ENCODE peak calls at places on chromosomes 6 and 20, in seven cellular contexts. One of them, this sample, is unnamed.

GRCh38 chr20:52992632-52993031 is 20.5 kb downstream of the TSHZ2 start:
- DNase-seq in cerebellar nuclear complex: no peak
- DNase-seq in NCI-H345: no peak
- DNase-seq in stimulated activated CD4-positive, alpha-beta T cell treated with anti-CD3 and anti-CD28 coated beads, Interleukin-1b, Interleukin-23, amount 100 ng/mL, for 4 hours: no peak
- DNase-seq in RWPE1: no peak
- DNase-seq in H9: no peak
- DNase-seq in stimulated activated CD8-positive, alpha-beta memory T cell treated with anti-CD3 and anti-CD28 coated beads, Interleukin-12 subunit alpha, Interleukin-12 subunit beta, amount 100 ng/mL, for 1 hour: no peak
- DNase-seq in this sample: no peak

GRCh38 chr20:18048191-18048590 is 9.5 kb downstream of the OVOL2 start:
- DNase-seq in cerebellar nuclear complex: no peak
- DNase-seq in NCI-H345: no peak
- DNase-seq in stimulated activated CD4-positive, alpha-beta T cell treated with anti-CD3 and anti-CD28 coated beads, Interleukin-1b, Interleukin-23, amount 100 ng/mL, for 4 hours: no peak
- DNase-seq in RWPE1: no peak
- DNase-seq in H9: no peak
- DNase-seq in stimulated activated CD8-positive, alpha-beta memory T cell treated with anti-CD3 and anti-CD28 coated beads, Interleukin-12 subunit alpha, Interleukin-12 subunit beta, amount 100 ng/mL, for 1 hour: no peak
- DNase-seq in this sample: no peak

GRCh38 chr20:25532015-25532751 is 53.1 kb downstream of the NINL start:
- DNase-seq in cerebellar nuclear complex: no peak
- DNase-seq in NCI-H345: no peak
- DNase-seq in stimulated activated CD4-positive, alpha-beta T cell treated with anti-CD3 and anti-CD28 coated beads, Interleukin-1b, Interleukin-23, amount 100 ng/mL, for 4 hours: no peak
- DNase-seq in RWPE1: peak; percentile 82
- DNase-seq in H9: peak; percentile 63
- DNase-seq in stimulated activated CD8-positive, alpha-beta memory T cell treated with anti-CD3 and anti-CD28 coated beads, Interleukin-12 subunit alpha, Interleukin-12 subunit beta, amount 100 ng/mL, for 1 hour: no peak
- DNase-seq in this sample: no peak

GRCh38 chr20:20820104-20820503 is 107.7 kb upstream of the RALGAPA2 start:
- DNase-seq in cerebellar nuclear complex: no peak
- DNase-seq in NCI-H345: no peak
- DNase-seq in stimulated activated CD4-positive, alpha-beta T cell treated with anti-CD3 and anti-CD28 coated beads, Interleukin-1b, Interleukin-23, amount 100 ng/mL, for 4 hours: no peak
- DNase-seq in RWPE1: no peak
- DNase-seq in H9: peak; percentile 73
- DNase-seq in stimulated activated CD8-positive, alpha-beta memory T cell treated with anti-CD3 and anti-CD28 coated beads, Interleukin-12 subunit alpha, Interleukin-12 subunit beta, amount 100 ng/mL, for 1 hour: no peak
- DNase-seq in this sample: no peak

GRCh38 chr6:158092806-158093205 is 75.3 kb downstream of the SERAC1 start:
- DNase-seq in cerebellar nuclear complex: no peak
- DNase-seq in NCI-H345: no peak
- DNase-seq in stimulated activated CD4-positive, alpha-beta T cell treated with anti-CD3 and anti-CD28 coated beads, Interleukin-1b, Interleukin-23, amount 100 ng/mL, for 4 hours: no peak
- DNase-seq in RWPE1: no peak
- DNase-seq in H9: no peak
- DNase-seq in stimulated activated CD8-positive, alpha-beta memory T cell treated with anti-CD3 and anti-CD28 coated beads, Interleukin-12 subunit alpha, Interleukin-12 subunit beta, amount 100 ng/mL, for 1 hour: no peak
- DNase-seq in this sample: no peak

GRCh38 chr6:14824060-14824834 is 421.6 kb upstream of the JARID2 start:
- DNase-seq in cerebellar nuclear complex: no peak
- DNase-seq in NCI-H345: no peak
- DNase-seq in stimulated activated CD4-positive, alpha-beta T cell treated with anti-CD3 and anti-CD28 coated beads, Interleukin-1b, Interleukin-23, amount 100 ng/mL, for 4 hours: no peak
- DNase-seq in RWPE1: no peak
- DNase-seq in H9: no peak
- DNase-seq in stimulated activated CD8-positive, alpha-beta memory T cell treated with anti-CD3 and anti-CD28 coated beads, Interleukin-12 subunit alpha, Interleukin-12 subunit beta, amount 100 ng/mL, for 1 hour: no peak
- DNase-seq in this sample: no peak

GRCh38 chr6:147285087-147285855 is 81.1 kb downstream of the STXBP5 start:
- DNase-seq in cerebellar nuclear complex: no peak
- DNase-seq in NCI-H345: peak; percentile 18
- DNase-seq in stimulated activated CD4-positive, alpha-beta T cell treated with anti-CD3 and anti-CD28 coated beads, Interleukin-1b, Interleukin-23, amount 100 ng/mL, for 4 hours: no peak
- DNase-seq in RWPE1: peak; percentile 16
- DNase-seq in H9: no peak
- DNase-seq in stimulated activated CD8-positive, alpha-beta memory T cell treated with anti-CD3 and anti-CD28 coated beads, Interleukin-12 subunit alpha, Interleukin-12 subunit beta, amount 100 ng/mL, for 1 hour: no peak
- DNase-seq in this sample: peak; percentile 39

GRCh38 chr6:33787954-33788693 is 806 bp downstream of the LEMD2 start:
- DNase-seq in cerebellar nuclear complex: no peak
- DNase-seq in NCI-H345: peak; percentile 31
- DNase-seq in stimulated activated CD4-positive, alpha-beta T cell treated with anti-CD3 and anti-CD28 coated beads, Interleukin-1b, Interleukin-23, amount 100 ng/mL, for 4 hours: peak; percentile 13
- DNase-seq in RWPE1: peak; percentile 77
- DNase-seq in H9: peak; percentile 60
- DNase-seq in stimulated activated CD8-positive, alpha-beta memory T cell treated with anti-CD3 and anti-CD28 coated beads, Interleukin-12 subunit alpha, Interleukin-12 subunit beta, amount 100 ng/mL, for 1 hour: peak; percentile 35
- DNase-seq in this sample: no peak

GRCh38 chr6:87118054-87118453 is 23.1 kb upstream of the CGA start:
- DNase-seq in cerebellar nuclear complex: no peak
- DNase-seq in NCI-H345: no peak
- DNase-seq in stimulated activated CD4-positive, alpha-beta T cell treated with anti-CD3 and anti-CD28 coated beads, Interleukin-1b, Interleukin-23, amount 100 ng/mL, for 4 hours: no peak
- DNase-seq in RWPE1: peak; percentile 81
- DNase-seq in H9: no peak
- DNase-seq in stimulated activated CD8-positive, alpha-beta memory T cell treated with anti-CD3 and anti-CD28 coated beads, Interleukin-12 subunit alpha, Interleukin-12 subunit beta, amount 100 ng/mL, for 1 hour: no peak
- DNase-seq in this sample: no peak

GRCh38 chr6:135750081-135750480 is 101.4 kb upstream of the PDE7B start:
- DNase-seq in cerebellar nuclear complex: no peak
- DNase-seq in NCI-H345: no peak
- DNase-seq in stimulated activated CD4-positive, alpha-beta T cell treated with anti-CD3 and anti-CD28 coated beads, Interleukin-1b, Interleukin-23, amount 100 ng/mL, for 4 hours: no peak
- DNase-seq in RWPE1: no peak
- DNase-seq in H9: no peak
- DNase-seq in stimulated activated CD8-positive, alpha-beta memory T cell treated with anti-CD3 and anti-CD28 coated beads, Interleukin-12 subunit alpha, Interleukin-12 subunit beta, amount 100 ng/mL, for 1 hour: no peak
- DNase-seq in this sample: no peak

GRCh38 chr6:34576286-34576955 is 20.3 kb upstream of the SPDEF start:
- DNase-seq in cerebellar nuclear complex: no peak
- DNase-seq in NCI-H345: no peak
- DNase-seq in stimulated activated CD4-positive, alpha-beta T cell treated with anti-CD3 and anti-CD28 coated beads, Interleukin-1b, Interleukin-23, amount 100 ng/mL, for 4 hours: no peak
- DNase-seq in RWPE1: no peak
- DNase-seq in H9: no peak
- DNase-seq in stimulated activated CD8-positive, alpha-beta memory T cell treated with anti-CD3 and anti-CD28 coated beads, Interleukin-12 subunit alpha, Interleukin-12 subunit beta, amount 100 ng/mL, for 1 hour: no peak
- DNase-seq in this sample: no peak

GRCh38 chr6:129667621-129668020 is 42.4 kb downstream of the ARHGAP18 start:
- DNase-seq in cerebellar nuclear complex: no peak
- DNase-seq in NCI-H345: no peak
- DNase-seq in stimulated activated CD4-positive, alpha-beta T cell treated with anti-CD3 and anti-CD28 coated beads, Interleukin-1b, Interleukin-23, amount 100 ng/mL, for 4 hours: no peak
- DNase-seq in RWPE1: no peak
- DNase-seq in H9: no peak
- DNase-seq in stimulated activated CD8-positive, alpha-beta memory T cell treated with anti-CD3 and anti-CD28 coated beads, Interleukin-12 subunit alpha, Interleukin-12 subunit beta, amount 100 ng/mL, for 1 hour: no peak
- DNase-seq in this sample: no peak

GRCh38 chr6:134315974-134316391 is 1.9 kb downstream of the SGK1 start:
- DNase-seq in cerebellar nuclear complex: no peak
- DNase-seq in NCI-H345: peak; percentile 15
- DNase-seq in stimulated activated CD4-positive, alpha-beta T cell treated with anti-CD3 and anti-CD28 coated beads, Interleukin-1b, Interleukin-23, amount 100 ng/mL, for 4 hours: no peak
- DNase-seq in RWPE1: no peak
- DNase-seq in H9: no peak
- DNase-seq in stimulated activated CD8-positive, alpha-beta memory T cell treated with anti-CD3 and anti-CD28 coated beads, Interleukin-12 subunit alpha, Interleukin-12 subunit beta, amount 100 ng/mL, for 1 hour: no peak
- DNase-seq in this sample: no peak